ENCODE peak calls at places on chromosomes 4 and X, in six cellular contexts. W is HL-60, Q is tibial artery, E is upper lobe of right lung, X is body of pancreas, L is breast epithelium. S is an unnamed sample. For H3K27me3, the result is how much of the 10 kb centered on the place peaks cover.

GRCh38 chrX:142250502-142250901 is 45.4 kb upstream of the MAGEC2 start:
- DNase-seq in L (no peak), E (no peak), W (no peak), Q (no peak), X (no peak), S (no peak)

GRCh38 chr4:41359069-41359769 is 102.5 kb downstream of the UCHL1 start:
- DNase-seq in E (peak), Q (no peak), X (no peak), W (no peak), L (no peak), S (peak)

GRCh38 chr4:138870739-138871633 is 144.6 kb upstream of the NOCT start:
- DNase-seq in W (peak), X (peak), L (peak), Q (peak), E (no peak), S (peak)

GRCh38 chr4:139454111-139454600 is at the start of gene RAB33B:
- DNase-seq in W (no peak), L (no peak), X (no peak), Q (peak), E (no peak), S (no peak)

GRCh38 chr4:82500106-82500738 is 61.6 kb downstream of the TMEM150C start:
- DNase-seq in X (no peak), E (no peak), W (no peak), L (no peak), Q (no peak), S (no peak)

GRCh38 chr4:94354474-94354896 is 11.8 kb upstream of the HPGDS start:
- DNase-seq in Q (no peak), E (no peak), X (no peak), L (no peak), W (no peak), S (no peak)

GRCh38 chr4:144338834-144339233 is 198.3 kb upstream of the GYPA start:
- DNase-seq in L (no peak), X (no peak), W (no peak), Q (no peak), E (no peak), S (no peak)

GRCh38 chr4:56681158-56681848 is at the start of gene HOPX:
- DNase-seq in E (peak), L (no peak), Q (no peak), X (peak), W (no peak), S (no peak)

GRCh38 chrX:150940844-150941495 is 42.2 kb upstream of the HMGB3 start:
- DNase-seq in X (no peak), L (no peak), E (no peak), W (no peak), Q (no peak), S (no peak)

GRCh38 chr4:8330821-8331566 is 61.4 kb downstream of the HTRA3 start:
- DNase-seq in W (no peak), Q (no peak), L (no peak), E (peak), X (peak), S (peak)

GRCh38 chr4:3516061-3516835 is 16.0 kb downstream of the LRPAP1 start:
- DNase-seq in W (no peak), X (no peak), L (no peak), E (no peak), Q (no peak), S (no peak)

GRCh38 chr4:118989098-118990080 is 100.7 kb downstream of the SYNPO2 start:
- DNase-seq in W (no peak), Q (no peak), E (no peak), L (no peak), X (no peak), S (peak)

DNA sequence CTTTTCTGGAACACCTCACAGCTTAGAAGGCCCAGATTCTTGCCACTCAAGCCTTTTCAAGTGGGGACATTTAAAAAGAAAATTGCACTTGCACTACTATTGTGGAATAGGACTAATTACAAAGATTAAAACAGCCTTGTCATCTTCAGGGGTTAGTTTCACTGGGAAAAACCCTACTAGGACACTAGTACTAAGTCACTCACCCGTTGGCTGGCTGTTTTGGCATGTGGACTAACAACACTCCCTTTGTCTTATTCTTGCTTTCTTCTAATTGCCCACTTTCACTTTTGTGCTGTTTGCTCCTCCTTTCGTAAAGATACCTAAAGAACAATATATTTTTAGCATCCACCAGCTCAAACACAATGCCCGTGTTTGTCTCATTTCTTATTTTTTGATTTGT is 200.9 kb upstream of the MID1 start:
- DNase-seq in E (no peak), L (no peak), Q (no peak), X (no peak), W (no peak), S (no peak)
- H3K27me3 ChIP-seq in E (under half), L (under half), Q (under half), X (under half), W (under half), S (under half)

DNA sequence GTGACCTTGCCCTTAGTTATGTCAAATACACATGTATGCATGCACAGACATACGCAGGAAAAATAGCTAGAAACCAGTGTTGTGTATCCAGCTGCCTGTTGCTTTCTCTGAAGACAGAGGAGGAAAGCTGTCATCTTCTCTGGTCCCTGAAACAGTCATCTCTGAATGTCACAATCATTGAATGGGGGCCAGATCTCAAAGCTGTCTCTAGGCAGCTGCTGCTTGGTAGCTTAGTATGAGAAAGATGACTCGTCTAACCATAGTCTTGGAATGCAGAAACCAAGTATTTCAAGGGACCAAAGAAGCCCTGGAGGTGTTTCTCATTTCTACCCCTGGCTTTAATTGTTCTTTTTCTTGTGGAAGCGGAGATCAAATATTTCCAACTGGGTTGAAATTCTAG is 4.0 kb downstream of the GRIA3 start:
- DNase-seq in E (no peak), X (no peak), W (no peak), Q (no peak), L (no peak), S (no peak)
- H3K27me3 ChIP-seq in E (under half), X (under half), W (under half), Q (under half), L (under half), S (under half)

GRCh38 chrX:109939498-109939897 is 63.4 kb upstream of the TMEM164 start:
- DNase-seq in E (peak), L (no peak), Q (no peak), X (no peak), W (no peak), S (no peak)

GRCh38 chrX:109934935-109935334 is 68.0 kb upstream of the TMEM164 start:
- DNase-seq in L (no peak), X (no peak), W (no peak), E (no peak), Q (no peak), S (no peak)

GRCh38 chrX:109934434-109934833 is 68.5 kb upstream of the TMEM164 start:
- DNase-seq in W (no peak), Q (no peak), X (no peak), L (no peak), E (no peak), S (no peak)

GRCh38 chrX:109936598-109936997 is 66.3 kb upstream of the TMEM164 start:
- DNase-seq in E (no peak), L (no peak), W (no peak), X (no peak), Q (no peak), S (no peak)

GRCh38 chrX:109936114-109936513 is 66.8 kb upstream of the TMEM164 start:
- DNase-seq in X (no peak), L (no peak), E (no peak), Q (no peak), W (no peak), S (no peak)
- H3K27me3 ChIP-seq in X (under half), L (under half), E (under half), Q (under half), W (under half), S (under half)

DNA sequence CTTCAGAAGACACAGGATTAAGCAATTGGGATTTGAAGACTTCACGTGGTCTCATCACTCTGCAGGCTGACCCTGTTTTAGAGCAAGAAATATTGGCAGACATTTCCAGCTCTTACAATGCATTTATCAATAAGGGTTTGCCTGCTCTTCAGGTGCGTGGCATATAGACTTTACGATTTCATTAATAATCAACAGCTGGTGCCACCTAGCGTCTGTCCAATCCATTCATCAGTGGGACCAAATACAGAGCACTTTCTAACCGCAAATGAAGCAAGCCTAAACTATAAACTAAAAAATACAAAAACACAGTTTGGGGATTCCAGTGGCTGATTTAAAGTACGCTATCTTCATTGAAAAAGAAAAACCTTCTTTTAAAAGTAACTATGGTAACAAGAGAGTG is 125.4 kb upstream of the DMD start:
- DNase-seq in X (peak), E (no peak), L (no peak), W (no peak), Q (peak), S (peak)
- H3K27me3 ChIP-seq in X (under half), E (under half), L (under half), W (under half), Q (under half), S (under half)

DNA sequence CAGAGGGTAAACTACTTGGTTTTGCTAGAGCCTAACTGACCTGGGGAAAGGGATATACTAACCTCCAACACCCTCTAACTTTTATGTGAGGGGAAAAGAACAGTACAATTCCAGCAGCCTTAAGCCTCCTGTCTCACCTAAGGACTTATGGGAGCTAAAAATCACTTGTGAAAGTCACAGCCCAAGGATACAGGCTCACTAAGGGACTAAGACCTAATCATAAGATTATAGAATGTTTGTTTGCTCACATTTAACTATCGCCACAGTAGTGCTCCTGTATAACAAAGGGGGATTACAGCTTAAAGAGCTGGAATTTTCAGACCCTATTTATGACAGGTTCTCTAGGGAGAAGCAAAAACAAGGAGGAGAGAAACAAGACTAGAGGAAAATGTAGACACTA is 548.7 kb downstream of the DACH2 start:
- DNase-seq in X (no peak), Q (no peak), L (no peak), E (no peak), W (no peak), S (no peak)
- H3K27me3 ChIP-seq in X (under half), Q (under half), L (under half), E (under half), W (under half), S (under half)

DNA sequence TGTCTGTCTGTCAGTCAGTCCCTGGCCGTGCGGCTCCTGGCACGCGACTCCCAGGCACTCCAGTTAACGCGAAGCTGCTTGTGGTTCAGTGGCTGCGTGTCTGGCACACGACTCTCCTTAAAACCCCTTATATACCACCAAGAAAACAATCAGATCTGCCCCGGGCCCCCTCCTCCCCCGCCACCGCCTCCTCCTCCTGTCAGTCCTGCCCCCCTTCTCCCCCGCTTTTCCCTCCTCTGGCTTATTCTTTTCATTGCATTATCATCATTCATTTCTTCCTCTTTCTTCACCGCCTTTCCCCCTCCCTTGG is at the start of gene NEUROG2:
- DNase-seq in X (no peak), E (no peak), L (no peak), W (no peak), Q (no peak), S (no peak)
- H3K27me3 ChIP-seq in X (half or more), E (half or more), L (under half), W (half or more), Q (under half), S (half or more)

GRCh38 chr4:158805628-158806471 is 37.0 kb downstream of the FNIP2 start:
- DNase-seq in X (no peak), L (no peak), W (peak), Q (peak), E (no peak), S (no peak)

GRCh38 chr4:158810487-158811215 is 41.8 kb downstream of the FNIP2 start:
- DNase-seq in L (no peak), E (no peak), Q (peak), W (no peak), X (peak), S (peak)

GRCh38 chr4:158808399-158808798 is 39.6 kb downstream of the FNIP2 start:
- DNase-seq in W (no peak), E (no peak), Q (no peak), X (no peak), L (no peak), S (no peak)

GRCh38 chr4:158809611-158810486 is 41.0 kb downstream of the FNIP2 start:
- DNase-seq in X (no peak), L (no peak), E (no peak), W (no peak), Q (peak), S (peak)

GRCh38 chr4:158807696-158808095 is 38.9 kb downstream of the FNIP2 start:
- DNase-seq in W (no peak), E (no peak), Q (no peak), X (no peak), L (no peak), S (no peak)
- H3K27me3 ChIP-seq in W (under half), E (under half), Q (under half), X (under half), L (under half), S (under half)

GRCh38 chrX:40084471-40084870 is 13.3 kb downstream of the BCOR start:
- DNase-seq in E (no peak), W (no peak), L (no peak), Q (no peak), X (no peak), S (no peak)
- H3K27me3 ChIP-seq in E (under half), W (under half), L (under half), Q (under half), X (under half), S (under half)

DNA sequence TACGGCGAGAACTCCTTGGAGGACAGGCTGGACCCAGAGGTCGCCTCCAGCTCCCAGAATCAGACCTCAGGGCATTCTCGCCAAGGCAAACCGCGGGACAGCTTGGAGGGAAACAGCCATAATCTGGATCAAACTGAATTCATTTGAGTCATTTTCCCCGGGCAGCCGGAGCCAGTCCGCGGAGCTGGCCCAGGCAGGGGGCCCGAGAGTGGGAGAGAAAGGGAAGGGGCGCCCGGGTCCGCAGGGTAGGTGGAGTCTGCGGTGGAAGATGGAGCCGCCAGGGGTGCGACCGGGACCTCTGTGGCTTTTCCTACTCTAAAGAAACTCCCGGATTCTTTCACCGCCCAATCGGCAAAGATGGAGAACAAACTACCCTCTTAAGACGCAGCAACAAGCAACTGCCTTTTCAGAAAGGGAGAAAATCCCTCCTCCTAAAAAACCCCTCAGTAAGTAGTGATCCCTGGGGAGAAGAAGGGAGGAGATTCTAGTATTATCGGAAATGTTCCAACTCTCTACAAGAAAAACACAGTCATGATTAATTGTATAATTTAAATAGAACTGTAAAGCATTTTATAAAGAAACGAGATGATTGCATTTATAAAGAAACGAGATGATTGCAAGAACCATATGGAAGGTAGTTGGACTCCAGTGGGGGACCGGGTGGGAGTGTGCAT is 5.1 kb downstream of the NKX3-2 start:
- DNase-seq in X (no peak), W (no peak), E (no peak), L (no peak), Q (no peak), S (no peak)
- H3K27me3 ChIP-seq in X (half or more), W (half or more), E (half or more), L (under half), Q (under half), S (under half)

GRCh38 chr4:146639414-146639814 is 721 bp downstream of the POU4F2 start:
- DNase-seq in X (no peak), L (no peak), E (no peak), W (no peak), Q (no peak), S (no peak)
- H3K27me3 ChIP-seq in X (under half), L (under half), E (half or more), W (half or more), Q (under half), S (under half)

S was measured in MG63.